ENCODE peak calls at places on chromosomes 16 and 17, in seven cellular contexts. D, I, G, K, S, W and Q are unnamed samples.

GRCh38 chr16:79601092-79601977 is 798 bp upstream of the MAF start:
- DNase-seq in D (peak; percentile 41), I (peak; percentile 67), G (peak; percentile 31), K (peak; percentile 52), S (peak; percentile 13), W (peak; percentile 72), Q (peak; percentile 73)

GRCh38 chr17:2724783-2725164 is 13.2 kb upstream of the CLUH start:
- DNase-seq in D (no peak), I (peak; percentile 53), G (no peak), K (peak; percentile 63), S (peak; percentile 85), W (peak; percentile 46), Q (no peak)

GRCh38 chr16:29819506-29819905 is 756 bp upstream of the MVP start:
- DNase-seq in D (no peak), I (no peak), G (no peak), K (no peak), S (peak; percentile 50), W (no peak), Q (peak; percentile 62)

GRCh38 chr17:75105269-75106080 is 4.3 kb upstream of the ARMC7 start:
- DNase-seq in D (no peak), I (no peak), G (no peak), K (peak; percentile 75), S (peak; percentile 84), W (peak; percentile 85), Q (peak; percentile 50)

GRCh38 chr17:80421381-80422090 is 6.6 kb downstream of the ENDOV start:
- DNase-seq in D (no peak), I (no peak), G (no peak), K (no peak), S (no peak), W (no peak), Q (no peak)

GRCh38 chr17:80191720-80192265 is 22.0 kb downstream of the CARD14 start:
- DNase-seq in D (no peak), I (peak; percentile 49), G (no peak), K (no peak), S (no peak), W (no peak), Q (no peak)

GRCh38 chr17:30832438-30832790 is 648 bp downstream of the ATAD5 start:
- DNase-seq in D (no peak), I (no peak), G (no peak), K (no peak), S (no peak), W (no peak), Q (no peak)

GRCh38 chr16:53766304-53767016 is 62.5 kb downstream of the FTO start:
- DNase-seq in D (no peak), I (no peak), G (no peak), K (no peak), S (no peak), W (no peak), Q (peak; percentile 79)

GRCh38 chr16:75644240-75645012 is 3.0 kb downstream of the KARS1 start:
- DNase-seq in D (no peak), I (no peak), G (no peak), K (no peak), S (no peak), W (no peak), Q (no peak)

GRCh38 chr17:13986855-13987254 is 82.4 kb upstream of the COX10 start:
- DNase-seq in D (no peak), I (no peak), G (no peak), K (no peak), S (no peak), W (no peak), Q (no peak)

GRCh38 chr17:17412331-17412730 is 64.5 kb upstream of the MED9 start:
- DNase-seq in D (no peak), I (no peak), G (no peak), K (no peak), S (peak; percentile 52), W (no peak), Q (no peak)

GRCh38 chr17:44362964-44363612 is 565 bp downstream of the FAM171A2 start:
- DNase-seq in D (no peak), I (no peak), G (no peak), K (no peak), S (no peak), W (no peak), Q (no peak)

GRCh38 chr17:31453896-31454295 is 62.4 kb downstream of the RAB11FIP4 start:
- DNase-seq in D (no peak), I (no peak), G (no peak), K (no peak), S (no peak), W (no peak), Q (no peak)

GRCh38 chr16:23823475-23824407 is 12.0 kb upstream of the PRKCB start:
- DNase-seq in D (no peak), I (no peak), G (no peak), K (no peak), S (no peak), W (no peak), Q (no peak)

GRCh38 chr17:81380682-81381518 is 14.4 kb upstream of the BAHCC1 start:
- DNase-seq in D (no peak), I (no peak), G (no peak), K (no peak), S (no peak), W (no peak), Q (no peak)

GRCh38 chr16:54287758-54288591 is 1.4 kb upstream of the IRX3 start:
- DNase-seq in D (no peak), I (peak; percentile 49), G (no peak), K (no peak), S (no peak), W (no peak), Q (peak; percentile 15)

GRCh38 chr17:55233840-55234239 is 30.9 kb upstream of the HLF start:
- DNase-seq in D (no peak), I (no peak), G (no peak), K (no peak), S (no peak), W (no peak), Q (no peak)

GRCh38 chr16:17173134-17173729 is 297.5 kb downstream of the XYLT1 start:
- DNase-seq in D (peak; percentile 73), I (peak; percentile 72), G (no peak), K (peak; percentile 34), S (no peak), W (peak; percentile 41), Q (peak; percentile 74)

GRCh38 chr17:57597531-57598453 is 147.3 kb downstream of the CCDC182 start:
- DNase-seq in D (peak; percentile 80), I (peak; percentile 80), G (peak; percentile 55), K (peak; percentile 81), S (peak; percentile 82), W (peak; percentile 76), Q (peak; percentile 73)

GRCh38 chr17:59707182-59707970 is at the start of the genes PTRH2 and VMP1:
- DNase-seq in D (peak; percentile 95), I (peak; percentile 99), G (peak; percentile 99), K (peak; percentile 98), S (peak; percentile 100), W (peak; percentile 98), Q (peak; percentile 97)
- TF ChIP-seq POLR2A in D (peak; percentile 90), I (peak; percentile 80), G (peak; percentile 70), K (peak; percentile 92), S (peak; percentile 68), W (no peak), Q (peak; percentile 84)

GRCh38 chr17:5115673-5116651 is at the start of gene USP6:
- DNase-seq in D (no peak), I (no peak), G (no peak), K (no peak), S (no peak), W (no peak), Q (no peak)

GRCh38 chr17:5122586-5123342 is 6.9 kb downstream of the USP6 start:
- DNase-seq in D (no peak), I (no peak), G (peak; percentile 43), K (peak; percentile 38), S (no peak), W (peak; percentile 24), Q (peak; percentile 38)

GRCh38 chr17:5120036-5120435 is 4.2 kb downstream of the USP6 start:
- DNase-seq in D (no peak), I (no peak), G (no peak), K (no peak), S (no peak), W (no peak), Q (no peak)

GRCh38 chr17:5121186-5121841 is 5.5 kb downstream of the USP6 start:
- DNase-seq in D (no peak), I (no peak), G (no peak), K (no peak), S (no peak), W (peak; percentile 18), Q (no peak)

GRCh38 chr17:5118219-5118618 is 2.4 kb downstream of the USP6 start:
- DNase-seq in D (no peak), I (no peak), G (no peak), K (no peak), S (no peak), W (no peak), Q (no peak)
- H3K4me1 ChIP-seq in D (no peaks in the 10 kb centered on the region), I (peaks cover 8% of the 10 kb centered on the region), G (no peaks in the 10 kb centered on the region), K (peaks cover 12% of the 10 kb centered on the region), S (peaks cover 7% of the 10 kb centered on the region), W (peaks cover 18% of the 10 kb centered on the region), Q (no peaks in the 10 kb centered on the region)

GRCh38 chr16:57303021-57303909 is 18.8 kb upstream of the PLLP start:
- DNase-seq in D (no peak), I (no peak), G (no peak), K (no peak), S (no peak), W (no peak), Q (no peak)

GRCh38 chr16:57303910-57304168 is 19.4 kb upstream of the PLLP start:
- DNase-seq in D (no peak), I (no peak), G (no peak), K (no peak), S (no peak), W (no peak), Q (no peak)

GRCh38 chr16:57306676-57307341 is 22.3 kb upstream of the PLLP start:
- DNase-seq in D (no peak), I (no peak), G (peak; percentile 15), K (no peak), S (no peak), W (peak; percentile 17), Q (no peak)

GRCh38 chr16:57304169-57305061 is 19.9 kb upstream of the PLLP start:
- DNase-seq in D (no peak), I (peak; percentile 68), G (peak; percentile 93), K (peak; percentile 58), S (peak; percentile 90), W (peak; percentile 77), Q (no peak)

DNA sequence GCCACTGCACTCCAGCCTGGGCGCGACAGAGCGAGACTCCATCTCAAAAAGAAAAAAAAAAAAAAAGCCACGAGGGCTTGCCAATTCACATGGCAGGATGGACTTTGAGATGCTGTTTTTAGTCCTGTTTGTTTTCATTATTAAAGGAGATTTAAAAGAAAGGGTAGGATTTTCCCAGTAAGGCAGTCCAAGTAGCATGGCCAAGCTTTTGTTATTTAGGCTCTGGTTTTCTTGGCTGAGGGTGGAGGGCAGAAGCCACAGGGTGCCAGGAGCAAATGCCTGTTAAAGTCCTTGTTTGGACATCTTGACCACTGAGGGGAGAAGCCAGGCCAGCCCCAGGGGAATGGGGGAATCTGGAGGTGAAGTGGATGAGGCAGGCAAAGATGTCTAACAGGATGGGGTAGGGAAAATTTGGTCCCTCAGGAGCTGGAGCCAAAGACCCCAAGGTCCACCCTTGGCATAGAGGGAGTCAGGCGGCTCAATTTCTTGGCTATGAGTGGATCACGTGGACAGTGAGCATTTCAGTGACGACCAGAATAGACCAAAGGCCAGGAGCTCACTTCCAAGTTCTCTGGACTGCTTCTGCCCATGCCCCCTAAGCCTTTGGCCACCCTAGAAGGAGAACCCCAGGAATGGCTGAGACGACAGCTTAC is 20.8 kb upstream of the PLLP start:
- DNase-seq in D (no peak), I (no peak), G (no peak), K (no peak), S (no peak), W (peak; percentile 24), Q (no peak)
- H3K27ac ChIP-seq in D (peak overlapping the region; percentile 7), I (peak overlapping the region; percentile 61), G (peak overlapping the region; percentile 90), K (peak overlapping the region; percentile 68), S (peak overlapping the region; percentile 22), W (peak overlapping the region; percentile 75), Q (peak overlapping the region; percentile 13)

GRCh38 chr17:40366076-40366860 is 1.7 kb upstream of the GJD3 start:
- DNase-seq in D (no peak), I (no peak), G (no peak), K (no peak), S (no peak), W (no peak), Q (no peak)
- TF ChIP-seq POLR2A in D (no peak), I (no peak), G (no peak), K (no peak), S (no peak), W (no peak), Q (no peak)